ENCODE peak calls at places on chromosomes 4 and X, in nine cellular contexts. G is endothelial cell; R is ACHN; H is stimulated activated naive CD8-positive, alpha-beta T cell treated with anti-CD3 and anti-CD28 coated beads, Interleukin-15, amount 100 ng/mL, for 72 hours; U is kidney tubule cell; F is LoVo; P is cardiac fibroblast; C is tibial nerve; N is ELR. M is an unnamed sample.
A peak's percentile ranks its signal among the peaks of the same experiment; 100 is the strongest.

GRCh38 chrX:56726609-56727008 is 2.4 kb upstream of the NBDY start:
- DNase-seq in H (peak; percentile 11), G (no peak), R (peak; percentile 38), N (peak; percentile 58), F (peak; percentile 41), P (peak; percentile 69), C (no peak), U (peak; percentile 58), M (no peak)

GRCh38 chrX:102968216-102968615 is 31.1 kb downstream of the RAB40AL start:
- DNase-seq in R (no peak), P (no peak), G (no peak), F (no peak), N (peak; percentile 49), C (no peak), U (no peak), H (no peak), M (no peak)

GRCh38 chrX:150975655-150976390 is 7.3 kb upstream of the HMGB3 start:
- DNase-seq in R (no peak), N (no peak), C (no peak), F (no peak), U (no peak), H (no peak), G (no peak), P (no peak), M (no peak)

GRCh38 chr4:147777456-147778091 is 45.7 kb downstream of the ARHGAP10 start:
- DNase-seq in U (peak; percentile 80), F (peak; percentile 35), R (peak; percentile 44), P (no peak), G (no peak), C (no peak), H (no peak), N (peak; percentile 73), M (no peak)

GRCh38 chr4:177255359-177255758 is 54.3 kb upstream of the NEIL3 start:
- DNase-seq in R (no peak), G (no peak), U (no peak), C (no peak), H (no peak), F (no peak), P (no peak), N (no peak), M (no peak)

GRCh38 chr4:139921551-139922184 is 232.3 kb downstream of the MAML3 start:
- DNase-seq in C (no peak), F (no peak), H (no peak), R (no peak), N (no peak), U (no peak), G (no peak), P (no peak), M (no peak)

GRCh38 chr4:83112678-83113428 is 1.7 kb downstream of the PLAC8 start:
- DNase-seq in C (no peak), R (no peak), F (peak; percentile 16), U (no peak), H (peak; percentile 47), N (peak; percentile 95), P (no peak), G (no peak), M (no peak)

GRCh38 chrX:130772313-130773140 is 130.5 kb downstream of the ENOX2 start:
- DNase-seq in H (no peak), N (peak; percentile 72), R (no peak), U (peak; percentile 35), C (no peak), P (peak; percentile 24), G (no peak), F (no peak), M (no peak)